ENCODE peak calls at places on chromosomes 16 and 17, in six cellular contexts. B, W, E, I, F and C are unnamed samples.

GRCh38 chr17:3033248-3033640 is 30.2 kb downstream of the OR1D5 start:
- DNase-seq in W (no peak), B (no peak), F (no peak), I (no peak), E (peak; percentile 58), C (no peak)

GRCh38 chr16:12503201-12503600 is 300.5 kb downstream of the CPPED1 start:
- DNase-seq in W (no peak), E (no peak), B (no peak), F (no peak), I (no peak), C (no peak)

GRCh38 chr17:49952912-49953497 is 16.0 kb upstream of the DLX4 start:
- DNase-seq in I (no peak), F (peak; percentile 12), E (no peak), W (no peak), B (no peak), C (no peak)

GRCh38 chr16:89363621-89364393 is 126.6 kb downstream of the ANKRD11 start:
- DNase-seq in E (no peak), B (peak; percentile 82), W (no peak), F (peak; percentile 84), I (no peak), C (no peak)

GRCh38 chr17:47792979-47793378 is 28.6 kb downstream of the OSBPL7 start:
- DNase-seq in B (no peak), I (no peak), F (no peak), E (no peak), W (no peak), C (no peak)

GRCh38 chr17:73604046-73604445 is 40.2 kb downstream of the SDK2 start:
- DNase-seq in W (no peak), B (no peak), E (no peak), I (no peak), F (no peak), C (no peak)

GRCh38 chr16:3023415-3023668 is 400 bp downstream of the HCFC1R1 start:
- DNase-seq in E (no peak), B (no peak), F (no peak), I (no peak), W (peak; percentile 49), C (no peak)

GRCh38 chr17:63647065-63647725 is 25.0 kb downstream of the MAP3K3 start:
- DNase-seq in I (no peak), E (no peak), F (peak; percentile 69), W (peak; percentile 27), B (no peak), C (no peak)

GRCh38 chr17:50047488-50048126 is 8.3 kb upstream of the ITGA3 start:
- DNase-seq in W (no peak), E (no peak), I (no peak), B (peak; percentile 88), F (peak; percentile 45), C (no peak)

GRCh38 chr16:6682142-6682811 is 650.4 kb upstream of the RBFOX1 start:
- DNase-seq in E (no peak), B (peak; percentile 42), I (peak; percentile 35), F (no peak), W (no peak), C (peak; percentile 68)

GRCh38 chr17:31597646-31598387 is 206.3 kb downstream of the RAB11FIP4 start:
- DNase-seq in I (no peak), W (no peak), B (no peak), E (peak; percentile 64), F (no peak), C (no peak)

GRCh38 chr16:50338371-50339231 is 30.2 kb downstream of the BRD7 start:
- DNase-seq in W (no peak), I (no peak), E (no peak), B (no peak), F (peak; percentile 77), C (no peak)

GRCh38 chr16:49021136-49021535 is 260.5 kb downstream of the CBLN1 start:
- DNase-seq in I (no peak), B (no peak), E (no peak), F (peak; percentile 5), W (peak; percentile 55), C (no peak)

GRCh38 chr16:10669791-10670190 is 24.9 kb downstream of the TEKT5 start:
- DNase-seq in F (no peak), E (no peak), B (no peak), I (no peak), W (no peak), C (no peak)

GRCh38 chr17:31811021-31811565 is 48.0 kb downstream of the COPRS start:
- DNase-seq in I (no peak), F (no peak), W (no peak), E (no peak), B (no peak), C (no peak)

GRCh38 chr16:11869657-11870228 is 18.4 kb upstream of the RSL1D1 start:
- DNase-seq in B (no peak), W (no peak), E (no peak), I (no peak), F (no peak), C (no peak)

GRCh38 chr16:13992322-13992721 is 72.4 kb downstream of the ERCC4 start:
- DNase-seq in I (no peak), E (no peak), W (no peak), B (no peak), F (no peak), C (no peak)

GRCh38 chr17:44587339-44587738 is 30.1 kb downstream of the FZD2 start:
- DNase-seq in B (no peak), E (no peak), W (peak; percentile 75), F (peak; percentile 97), I (no peak), C (no peak)

GRCh38 chr17:15346196-15346595 is 4.8 kb upstream of the TEKT3 start:
- DNase-seq in W (no peak), I (no peak), B (no peak), F (no peak), E (no peak), C (no peak)

DNA sequence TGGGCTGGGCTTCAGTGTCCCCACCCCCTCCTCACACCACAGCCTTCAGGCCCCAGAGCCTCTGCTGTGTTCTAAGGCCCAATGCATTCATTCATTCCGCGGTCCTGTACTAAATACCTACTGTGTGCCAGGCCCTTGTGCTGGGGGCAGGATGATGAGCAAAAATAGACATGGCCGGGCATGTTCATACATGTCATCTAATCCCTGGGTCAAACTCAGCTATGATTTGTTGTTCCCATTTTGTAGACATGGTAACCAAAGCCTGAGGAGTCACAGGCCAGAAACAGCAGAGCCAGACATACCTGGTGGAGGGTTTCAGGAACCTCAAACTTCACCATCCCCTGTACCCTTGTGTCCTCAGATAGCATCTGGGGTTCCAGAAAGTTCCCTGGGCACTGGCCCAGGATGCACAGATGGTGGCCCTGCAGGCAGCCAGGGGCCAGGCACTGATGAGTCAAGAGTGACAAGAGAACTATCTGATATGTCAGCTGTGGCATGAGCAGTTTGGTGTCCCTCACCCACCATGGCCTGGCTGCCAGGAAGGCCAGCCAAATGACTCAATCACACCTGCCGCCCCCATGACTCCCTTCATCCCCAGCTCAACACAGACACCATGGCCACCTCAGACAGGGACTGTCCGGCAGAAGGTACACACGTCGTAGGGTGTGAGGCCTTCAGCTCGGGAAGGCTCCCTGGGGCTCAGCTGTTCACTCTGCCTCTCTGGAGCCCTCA is 2.7 kb upstream of the RRAD start:
- DNase-seq in E (no peak), I (no peak), W (no peak), F (no peak), B (no peak), C (no peak)
- TF ChIP-seq CTCF in E (no peak), I (no peak), W (no peak), F (no peak), B (no peak), C (no peak)

GRCh38 chr16:56870271-56870888 is 5.4 kb downstream of the SLC12A3 start:
- DNase-seq in B (no peak), E (no peak), I (no peak), F (no peak), W (no peak), C (no peak)

GRCh38 chr16:56871172-56871593 is 6.2 kb downstream of the SLC12A3 start:
- DNase-seq in F (peak; percentile 70), B (no peak), W (no peak), E (no peak), I (no peak), C (no peak)

GRCh38 chr16:56868175-56868574 is 3.2 kb downstream of the SLC12A3 start:
- DNase-seq in F (no peak), W (no peak), B (no peak), I (no peak), E (no peak), C (no peak)

GRCh38 chr16:56866955-56867830 is 2.2 kb downstream of the SLC12A3 start:
- DNase-seq in E (no peak), F (peak; percentile 75), I (peak; percentile 82), B (peak; percentile 74), W (peak; percentile 41), C (peak; percentile 54)

DNA sequence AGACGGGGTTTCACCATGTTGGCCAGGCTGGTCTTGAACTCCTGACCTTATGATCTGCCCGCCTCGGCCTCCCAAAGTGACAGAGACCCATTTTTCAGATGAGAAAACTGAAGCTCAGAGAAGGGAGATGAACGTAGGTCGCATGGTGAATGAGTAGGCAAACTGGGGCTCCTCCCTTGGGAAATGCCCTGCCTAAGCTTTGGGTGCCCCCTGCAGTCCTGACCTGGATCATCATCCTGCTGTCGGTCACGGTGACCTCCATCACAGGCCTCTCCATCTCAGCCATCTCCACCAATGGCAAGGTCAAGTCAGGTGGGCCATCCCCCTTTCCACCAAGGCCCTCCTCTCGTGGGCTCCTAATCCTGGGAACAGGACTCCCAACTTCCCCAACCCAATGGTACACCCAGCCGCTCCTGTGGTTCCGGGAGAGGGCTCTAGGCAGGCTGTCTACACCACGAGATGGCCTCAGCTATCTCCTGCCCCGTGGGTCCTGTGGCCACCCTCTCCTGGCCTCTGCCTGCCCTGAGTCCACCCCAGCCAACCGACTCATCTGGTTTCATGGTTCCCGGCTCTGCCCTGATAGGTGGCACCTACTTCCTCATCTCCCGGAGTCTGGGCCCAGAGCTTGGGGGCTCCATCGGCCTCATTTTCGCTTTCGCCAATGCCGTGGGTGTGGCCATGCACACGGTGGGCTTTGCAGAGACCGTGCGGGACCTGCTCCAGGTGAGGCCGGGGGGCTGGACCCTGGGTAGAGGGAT is 4.7 kb downstream of the SLC12A3 start:
- DNase-seq in F (no peak), I (peak; percentile 74), W (no peak), E (no peak), B (peak; percentile 81), C (peak; percentile 23)
- TF ChIP-seq CTCF in F (peak; percentile 42), I (peak; percentile 68), W (peak; percentile 21), E (no peak), B (peak; percentile 51), C (peak; percentile 13)

GRCh38 chr16:86773339-86773715 is 195.0 kb downstream of the FOXL1 start:
- DNase-seq in W (no peak), I (no peak), F (no peak), E (peak; percentile 34), B (no peak), C (no peak)

GRCh38 chr16:86771506-86772230 is 193.3 kb downstream of the FOXL1 start:
- DNase-seq in I (no peak), E (no peak), F (no peak), B (no peak), W (no peak), C (no peak)

GRCh38 chr16:86774931-86775330 is 196.6 kb downstream of the FOXL1 start:
- DNase-seq in F (no peak), W (no peak), I (no peak), E (no peak), B (no peak), C (no peak)

GRCh38 chr16:86772231-86772510 is 193.8 kb downstream of the FOXL1 start:
- DNase-seq in F (no peak), W (no peak), E (no peak), I (no peak), B (no peak), C (no peak)

GRCh38 chr16:86772671-86773338 is 194.5 kb downstream of the FOXL1 start:
- DNase-seq in I (no peak), B (no peak), E (peak; percentile 30), W (no peak), F (no peak), C (no peak)
- TF ChIP-seq CTCF in I (no peak), B (no peak), E (no peak), W (no peak), F (no peak), C (no peak)

GRCh38 chr17:39981207-39982068 is 831 bp downstream of the PSMD3 start:
- DNase-seq in E (no peak), I (peak; percentile 14), W (no peak), B (peak; percentile 46), F (peak; percentile 13), C (peak; percentile 29)
- TF ChIP-seq CTCF in E (no peak), I (no peak), W (no peak), B (no peak), F (no peak), C (no peak)